ENCODE peak calls at places on chromosomes 5 and 9, in eight cellular contexts. E is Right ventricle myocardium inferior; C is hypothalamus; I is occipital lobe; R is globus pallidus; W is activated T-cell treated with anti-CD3 and anti-CD28 coated beads, Interleukin-2, amount 50 U/mL, for 72 hours; P is GM04503; F is NCI-H82. X is an unnamed sample.

GRCh38 chr5:74441616-74442015 is 198.9 kb downstream of the ENC1 start:
- DNase-seq in E (no peak), C (no peak), I (no peak), R (no peak), W (no peak), P (no peak), F (peak), X (no peak)

GRCh38 chr5:122408592-122409219 is 96.7 kb downstream of the SNCAIP start:
- DNase-seq in E (no peak), C (no peak), I (no peak), R (no peak), W (no peak), P (no peak), F (no peak), X (no peak)

GRCh38 chr5:135129307-135129706 is 95.3 kb upstream of the PITX1 start:
- DNase-seq in E (no peak), C (no peak), I (no peak), R (no peak), W (peak), P (no peak), F (no peak), X (no peak)

GRCh38 chr5:138458856-138459255 is 6.4 kb upstream of the EGR1 start:
- DNase-seq in E (no peak), C (no peak), I (no peak), R (no peak), W (no peak), P (no peak), F (no peak), X (no peak)

GRCh38 chr9:92659601-92660000 is 10.3 kb downstream of the IPPK start:
- DNase-seq in E (no peak), C (no peak), I (no peak), R (no peak), W (no peak), P (no peak), F (peak), X (no peak)

GRCh38 chr5:220008-220407 is 1.9 kb downstream of the SDHA start:
- DNase-seq in E (no peak), C (no peak), I (no peak), R (no peak), W (no peak), P (no peak), F (no peak), X (peak)

GRCh38 chr9:343773-344172 is 129.1 kb downstream of the DOCK8 start:
- DNase-seq in E (no peak), C (no peak), I (no peak), R (no peak), W (no peak), P (no peak), F (peak), X (no peak)

GRCh38 chr9:68507796-68508145 is 32.9 kb downstream of the TMEM252 start:
- DNase-seq in E (no peak), C (no peak), I (no peak), R (no peak), W (no peak), P (no peak), F (no peak), X (no peak)

GRCh38 chr5:65359981-65360380 is 121.7 kb downstream of the ADAMTS6 start:
- DNase-seq in E (no peak), C (no peak), I (no peak), R (no peak), W (no peak), P (no peak), F (peak), X (no peak)

GRCh38 chr5:54861212-54861894 is 124.0 kb downstream of the ESM1 start:
- DNase-seq in E (no peak), C (no peak), I (no peak), R (no peak), W (no peak), P (no peak), F (no peak), X (no peak)

GRCh38 chr5:73540192-73540591 is 25.2 kb downstream of the ANKRA2 start:
- DNase-seq in E (no peak), C (no peak), I (no peak), R (no peak), W (no peak), P (no peak), F (no peak), X (no peak)

GRCh38 chr9:136741885-136742568 is 713 bp downstream of the LCN10 start:
- DNase-seq in E (no peak), C (no peak), I (no peak), R (no peak), W (peak), P (no peak), F (no peak), X (peak)

GRCh38 chr5:54443264-54443663 is 12.2 kb upstream of the HSPB3 start:
- DNase-seq in E (no peak), C (no peak), I (no peak), R (no peak), W (no peak), P (no peak), F (peak), X (peak)

GRCh38 chr9:136686794-136687711 is at the start of gene AGPAT2:
- DNase-seq in E (peak), C (peak), I (no peak), R (no peak), W (peak), P (no peak), F (peak), X (peak)

GRCh38 chr5:91417219-91417618 is 34.1 kb upstream of the ARRDC3 start:
- DNase-seq in E (no peak), C (no peak), I (no peak), R (no peak), W (no peak), P (no peak), F (no peak), X (no peak)

GRCh38 chr9:29039258-29039657 is 1466.0 kb upstream of the C9orf72 start:
- DNase-seq in E (no peak), C (no peak), I (no peak), R (no peak), W (no peak), P (no peak), F (no peak), X (no peak)

GRCh38 chr5:57735754-57736153 is 253.1 kb upstream of the ACTBL2 start:
- DNase-seq in E (no peak), C (no peak), I (no peak), R (no peak), W (no peak), P (peak), F (no peak), X (no peak)

GRCh38 chr5:34534237-34535108 is 121.7 kb upstream of the RAI14 start:
- DNase-seq in E (no peak), C (no peak), I (no peak), R (no peak), W (peak), P (peak), F (no peak), X (peak)

GRCh38 chr5:140108093-140109049 is 5.5 kb upstream of the PURA start:
- DNase-seq in E (peak), C (peak), I (no peak), R (no peak), W (peak), P (no peak), F (peak), X (peak)

GRCh38 chr5:4189317-4189716 is 593.7 kb downstream of the IRX1 start:
- DNase-seq in E (no peak), C (no peak), I (no peak), R (no peak), W (no peak), P (no peak), F (no peak), X (no peak)

GRCh38 chr5:150489358-150490295 is 18.3 kb upstream of the NDST1 start:
- DNase-seq in E (no peak), C (peak), I (no peak), R (peak), W (no peak), P (no peak), F (no peak), X (peak)

GRCh38 chr5:151082976-151083651 is 2.3 kb upstream of the TNIP1 start:
- DNase-seq in E (no peak), C (no peak), I (no peak), R (no peak), W (peak), P (no peak), F (peak), X (no peak)

GRCh38 chr9:114184071-114184470 is 28.7 kb downstream of the COL27A1 start:
- DNase-seq in E (no peak), C (no peak), I (no peak), R (no peak), W (no peak), P (no peak), F (no peak), X (no peak)